ENCODE peak calls at places on chromosomes 13 and 19, in four cellular contexts. G is uterus, H is IMR-90, K is PC-9. V is an unnamed sample.

GRCh38 chr19:29260477-29261317 is 47.7 kb upstream of the UQCRFS1 start:
- DNase-seq in G (no peak), H (peak), K (no peak), V (no peak)

GRCh38 chr13:37049810-37050209 is 9.7 kb downstream of the SUPT20H start:
- DNase-seq in H (no peak), G (no peak), K (no peak), V (no peak)

GRCh38 chr13:36192166-36192565 is 22.2 kb downstream of the SOHLH2 start:
- DNase-seq in G (no peak), K (no peak), H (no peak), V (no peak)

GRCh38 chr13:23609414-23610186 is 39.4 kb downstream of the TNFRSF19 start:
- DNase-seq in G (peak), K (no peak), H (peak), V (no peak)

GRCh38 chr19:7925171-7925837 is 631 bp downstream of the CTXN1 start:
- DNase-seq in G (peak), H (peak), K (peak), V (peak)

GRCh38 chr19:48330012-48330681 is 4.8 kb downstream of the EMP3 start:
- DNase-seq in G (peak), K (no peak), H (no peak), V (peak)

GRCh38 chr13:21579754-21580316 is 24.1 kb downstream of the MICU2 start:
- DNase-seq in K (no peak), G (no peak), H (no peak), V (no peak)

GRCh38 chr19:1773173-1773572 is 19.9 kb downstream of the ONECUT3 start:
- DNase-seq in G (no peak), H (no peak), K (peak), V (no peak)

GRCh38 chr13:26914624-26915023 is 154.0 kb upstream of the GPR12 start:
- DNase-seq in H (no peak), G (no peak), K (no peak), V (no peak)

GRCh38 chr19:8262431-8262830 is 45.7 kb downstream of the CD320 start:
- DNase-seq in H (no peak), G (no peak), K (no peak), V (no peak)

GRCh38 chr19:43674630-43674982 is 4.6 kb upstream of the PLAUR start:
- DNase-seq in H (peak), K (peak), G (no peak), V (no peak)

GRCh38 chr19:5131031-5131865 is 162.3 kb downstream of the KDM4B start:
- DNase-seq in K (no peak), G (no peak), H (no peak), V (no peak)
- H3K27ac ChIP-seq in K (no peak), G (no peak), H (no peak), V (no peak)

DNA sequence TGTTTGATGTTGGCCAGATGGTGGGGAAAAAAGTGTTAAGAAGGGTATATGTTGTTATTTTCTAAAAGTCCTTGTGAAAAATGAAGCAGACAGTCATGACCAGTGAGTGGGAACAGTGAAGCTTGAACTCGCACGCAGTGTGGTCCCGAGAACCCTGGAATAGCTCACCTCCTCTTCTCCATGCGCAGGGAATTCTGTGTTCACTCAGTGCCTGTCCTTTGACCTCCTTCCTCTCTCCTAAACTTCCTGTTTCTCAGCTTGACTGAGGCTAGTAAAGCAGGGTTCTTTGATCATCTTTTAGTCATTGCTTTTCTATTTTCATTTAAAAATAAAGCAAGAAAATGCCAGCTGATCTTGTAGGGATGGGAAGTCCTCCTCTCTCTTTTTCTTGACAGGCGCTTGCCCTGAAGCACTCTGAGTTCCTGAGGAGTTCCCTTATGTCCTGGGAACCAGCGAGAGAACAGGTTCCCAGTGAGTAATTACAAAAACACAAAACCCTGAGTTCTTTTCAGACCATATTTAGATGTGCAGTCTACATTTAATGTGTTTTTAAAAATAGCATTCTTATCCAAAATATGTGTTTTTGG is 62.8 kb downstream of the ARHGEF7 start:
- DNase-seq in H (peak), G (no peak), K (peak), V (no peak)
- H3K27ac ChIP-seq in H (no peak), G (peak), K (no peak), V (peak)

GRCh38 chr13:67158903-67159302 is 71.2 kb downstream of the PCDH9 start:
- DNase-seq in K (no peak), G (no peak), H (no peak), V (no peak)
- H3K27ac ChIP-seq in K (no peak), G (no peak), H (no peak), V (no peak)

GRCh38 chr19:46730595-46730994 is 13.7 kb upstream of the PRKD2 start:
- DNase-seq in K (no peak), G (no peak), H (no peak), V (no peak)
- H3K27ac ChIP-seq in K (peak), G (no peak), H (peak), V (no peak)